ENCODE peak calls at places on chromosomes 2 and 18, in five cellular contexts. One of them, this sample, is unnamed.

GRCh38 chr18:22964116-22964515 is 31.0 kb downstream of the RBBP8 start:
- DNase-seq in HS-5: no peak
- DNase-seq in activated CD4-positive, alpha-beta T cell treated with anti-CD3 and anti-CD28 coated beads for 24 hours: no peak
- DNase-seq in HL-60: no peak
- DNase-seq in ovary: no peak
- DNase-seq in this sample: no peak

GRCh38 chr2:239559417-239560261 is 158.8 kb upstream of the HDAC4 start:
- DNase-seq in HS-5: no peak
- DNase-seq in activated CD4-positive, alpha-beta T cell treated with anti-CD3 and anti-CD28 coated beads for 24 hours: no peak
- DNase-seq in HL-60: no peak
- DNase-seq in ovary: no peak
- DNase-seq in this sample: no peak

GRCh38 chr2:174778479-174778962 is 14.2 kb upstream of the CHRNA1 start:
- DNase-seq in HS-5: peak
- DNase-seq in activated CD4-positive, alpha-beta T cell treated with anti-CD3 and anti-CD28 coated beads for 24 hours: peak
- DNase-seq in HL-60: peak
- DNase-seq in ovary: peak
- DNase-seq in this sample: peak

GRCh38 chr2:70456594-70457495 is 96.8 kb downstream of the TGFA start:
- DNase-seq in HS-5: no peak
- DNase-seq in activated CD4-positive, alpha-beta T cell treated with anti-CD3 and anti-CD28 coated beads for 24 hours: no peak
- DNase-seq in HL-60: no peak
- DNase-seq in ovary: no peak
- DNase-seq in this sample: no peak

GRCh38 chr2:158325031-158325781 is 131.3 kb downstream of the CCDC148 start:
- DNase-seq in HS-5: peak
- DNase-seq in activated CD4-positive, alpha-beta T cell treated with anti-CD3 and anti-CD28 coated beads for 24 hours: no peak
- DNase-seq in HL-60: no peak
- DNase-seq in ovary: no peak
- DNase-seq in this sample: peak

GRCh38 chr18:22871809-22872525 is 61.2 kb upstream of the RBBP8 start:
- DNase-seq in HS-5: no peak
- DNase-seq in activated CD4-positive, alpha-beta T cell treated with anti-CD3 and anti-CD28 coated beads for 24 hours: no peak
- DNase-seq in HL-60: no peak
- DNase-seq in ovary: no peak
- DNase-seq in this sample: no peak

GRCh38 chr2:180625006-180625844 is 355.2 kb upstream of the UBE2E3 start:
- DNase-seq in HS-5: peak
- DNase-seq in activated CD4-positive, alpha-beta T cell treated with anti-CD3 and anti-CD28 coated beads for 24 hours: no peak
- DNase-seq in HL-60: no peak
- DNase-seq in ovary: no peak
- DNase-seq in this sample: no peak

GRCh38 chr2:217645891-217646290 is 356.9 kb downstream of the TNS1 start:
- DNase-seq in HS-5: peak
- DNase-seq in activated CD4-positive, alpha-beta T cell treated with anti-CD3 and anti-CD28 coated beads for 24 hours: no peak
- DNase-seq in HL-60: no peak
- DNase-seq in ovary: no peak
- DNase-seq in this sample: no peak